ENCODE peak calls at places on chromosome 19, in six cellular contexts. One of them, this sample, is unnamed.

GRCh38 chr19:48928164-48929005 is 5.1 kb upstream of the DHDH start:
- DNase-seq in K562: no peak
- DNase-seq in H1: no peak
- DNase-seq in WTC11: no peak
- DNase-seq in HepG2: no peak
- DNase-seq in A549: no peak
- DNase-seq in this sample: no peak

GRCh38 chr19:27794444-27795042 is 1418.4 kb downstream of the UQCRFS1 start:
- DNase-seq in WTC11: peak
- DNase-seq in A549: no peak
- DNase-seq in HepG2: peak
- DNase-seq in K562: peak
- DNase-seq in H1: peak
- DNase-seq in this sample: no peak

GRCh38 chr19:12521996-12522395 is 29.3 kb downstream of the ZNF564 start:
- DNase-seq in A549: peak
- DNase-seq in HepG2: peak
- DNase-seq in WTC11: peak
- DNase-seq in K562: peak
- DNase-seq in H1: peak
- DNase-seq in this sample: no peak

GRCh38 chr19:12628040-12629022 is 17.6 kb downstream of the ZNF791 start:
- DNase-seq in HepG2: no peak
- DNase-seq in A549: peak
- DNase-seq in H1: no peak
- DNase-seq in WTC11: no peak
- DNase-seq in K562: no peak
- DNase-seq in this sample: no peak

GRCh38 chr19:53772943-53773342 is 51.2 kb downstream of the NLRP12 start:
- DNase-seq in WTC11: peak
- DNase-seq in K562: peak
- DNase-seq in A549: peak
- DNase-seq in H1: peak
- DNase-seq in HepG2: peak
- DNase-seq in this sample: peak

GRCh38 chr19:54548806-54549205 is 24.8 kb upstream of the LILRA2 start:
- DNase-seq in HepG2: no peak
- DNase-seq in WTC11: no peak
- DNase-seq in H1: no peak
- DNase-seq in K562: no peak
- DNase-seq in A549: no peak
- DNase-seq in this sample: no peak

GRCh38 chr19:50000038-50000890 is 24.9 kb downstream of the VRK3 start:
- DNase-seq in HepG2: no peak
- DNase-seq in A549: no peak
- DNase-seq in H1: no peak
- DNase-seq in K562: no peak
- DNase-seq in WTC11: no peak
- DNase-seq in this sample: no peak

GRCh38 chr19:34678421-34678820 is 943 bp downstream of the ZNF302 start:
- DNase-seq in H1: no peak
- DNase-seq in WTC11: no peak
- DNase-seq in K562: no peak
- DNase-seq in A549: no peak
- DNase-seq in HepG2: no peak
- DNase-seq in this sample: no peak

GRCh38 chr19:11659612-11660011 is 62.3 kb downstream of the ZNF627 start:
- DNase-seq in K562: peak
- DNase-seq in HepG2: peak
- DNase-seq in A549: no peak
- DNase-seq in H1: no peak
- DNase-seq in WTC11: no peak
- DNase-seq in this sample: no peak

GRCh38 chr19:37304190-37304883 is 66.6 kb upstream of the ZNF527 start:
- DNase-seq in WTC11: peak
- DNase-seq in K562: peak
- DNase-seq in HepG2: no peak
- DNase-seq in H1: no peak
- DNase-seq in A549: no peak
- DNase-seq in this sample: no peak

GRCh38 chr19:19234220-19234816 is 22.6 kb downstream of the NCAN start:
- DNase-seq in A549: no peak
- DNase-seq in WTC11: no peak
- DNase-seq in K562: no peak
- DNase-seq in HepG2: no peak
- DNase-seq in H1: no peak
- DNase-seq in this sample: no peak

GRCh38 chr19:19230505-19230904 is 18.7 kb downstream of the NCAN start:
- DNase-seq in HepG2: no peak
- DNase-seq in A549: no peak
- DNase-seq in WTC11: no peak
- DNase-seq in H1: no peak
- DNase-seq in K562: no peak
- DNase-seq in this sample: no peak

GRCh38 chr19:19229701-19230100 is 17.9 kb downstream of the NCAN start:
- DNase-seq in H1: no peak
- DNase-seq in HepG2: no peak
- DNase-seq in A549: no peak
- DNase-seq in K562: no peak
- DNase-seq in WTC11: no peak
- DNase-seq in this sample: no peak

GRCh38 chr19:19230999-19231398 is 19.2 kb downstream of the NCAN start:
- DNase-seq in A549: no peak
- DNase-seq in HepG2: no peak
- DNase-seq in K562: no peak
- DNase-seq in WTC11: no peak
- DNase-seq in H1: no peak
- DNase-seq in this sample: no peak

DNA sequence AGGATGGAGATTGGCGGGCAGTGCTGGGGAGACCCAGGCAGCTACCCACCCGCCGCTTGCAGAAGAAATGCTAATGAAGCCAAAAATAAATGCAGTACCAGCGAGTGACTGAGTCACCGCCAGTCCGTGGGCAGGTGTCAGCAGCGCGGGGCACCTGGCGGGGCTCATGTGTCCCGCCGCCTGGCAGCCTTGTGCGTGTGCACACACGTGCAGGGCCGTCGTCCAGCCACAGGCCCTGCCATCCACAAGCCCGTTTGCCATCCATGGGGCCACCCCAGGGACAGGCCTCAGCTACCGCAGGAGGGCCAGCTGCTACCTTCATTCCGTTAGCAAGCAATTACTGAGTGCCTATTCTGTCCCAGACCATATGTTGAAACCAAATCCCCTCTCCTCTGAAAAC is 20.5 kb downstream of the NCAN start:
- DNase-seq in A549: no peak
- DNase-seq in HepG2: no peak
- DNase-seq in K562: no peak
- DNase-seq in H1: no peak
- DNase-seq in WTC11: no peak
- DNase-seq in this sample: no peak
- TF ChIP-seq MAX in A549: no peak
- TF ChIP-seq MAX in HepG2: no peak
- TF ChIP-seq MAX in K562: no peak
- TF ChIP-seq MAX in H1: no peak
- TF ChIP-seq MAX in WTC11: no peak
- TF ChIP-seq MAX in this sample: no peak

GRCh38 chr19:397941-398706 is 10.8 kb downstream of the C2CD4C start:
- DNase-seq in A549: no peak
- DNase-seq in H1: no peak
- DNase-seq in WTC11: no peak
- DNase-seq in K562: no peak
- DNase-seq in HepG2: no peak
- DNase-seq in this sample: no peak
- TF ChIP-seq JUN in A549: no peak
- TF ChIP-seq JUN in H1: no peak
- TF ChIP-seq JUN in WTC11: no peak
- TF ChIP-seq JUN in K562: no peak
- TF ChIP-seq JUN in HepG2: no peak
- TF ChIP-seq JUN in this sample: no peak

GRCh38 chr19:56823956-56824355 is 16.6 kb downstream of the PEG3 start:
- DNase-seq in H1: no peak
- DNase-seq in K562: no peak
- DNase-seq in WTC11: no peak
- DNase-seq in A549: no peak
- DNase-seq in HepG2: no peak
- DNase-seq in this sample: no peak

GRCh38 chr19:56822755-56823154 is 17.8 kb downstream of the PEG3 start:
- DNase-seq in K562: no peak
- DNase-seq in A549: no peak
- DNase-seq in WTC11: no peak
- DNase-seq in HepG2: no peak
- DNase-seq in H1: no peak
- DNase-seq in this sample: no peak

GRCh38 chr19:56823417-56823816 is 17.1 kb downstream of the PEG3 start:
- DNase-seq in H1: no peak
- DNase-seq in HepG2: no peak
- DNase-seq in WTC11: no peak
- DNase-seq in A549: no peak
- DNase-seq in K562: no peak
- DNase-seq in this sample: no peak

GRCh38 chr19:56821209-56821608 is 19.3 kb downstream of the PEG3 start:
- DNase-seq in H1: no peak
- DNase-seq in K562: no peak
- DNase-seq in HepG2: no peak
- DNase-seq in WTC11: no peak
- DNase-seq in A549: no peak
- DNase-seq in this sample: no peak

GRCh38 chr19:56821675-56822074 is 18.9 kb downstream of the PEG3 start:
- DNase-seq in H1: no peak
- DNase-seq in WTC11: no peak
- DNase-seq in K562: no peak
- DNase-seq in A549: no peak
- DNase-seq in HepG2: no peak
- DNase-seq in this sample: no peak
- TF ChIP-seq MAX in H1: no peak
- TF ChIP-seq MAX in WTC11: no peak
- TF ChIP-seq MAX in K562: no peak
- TF ChIP-seq MAX in A549: no peak
- TF ChIP-seq MAX in HepG2: no peak
- TF ChIP-seq MAX in this sample: no peak

GRCh38 chr19:44822177-44822576 is 13.3 kb downstream of the BCAM start:
- DNase-seq in WTC11: no peak
- DNase-seq in K562: no peak
- DNase-seq in H1: no peak
- DNase-seq in A549: no peak
- DNase-seq in HepG2: no peak
- DNase-seq in this sample: no peak
- TF ChIP-seq JUN in WTC11: no peak
- TF ChIP-seq JUN in K562: no peak
- TF ChIP-seq JUN in H1: no peak
- TF ChIP-seq JUN in A549: no peak
- TF ChIP-seq JUN in HepG2: no peak
- TF ChIP-seq JUN in this sample: no peak

GRCh38 chr19:2547721-2548120 is 71.8 kb downstream of the GADD45B start:
- DNase-seq in A549: no peak
- DNase-seq in HepG2: no peak
- DNase-seq in H1: no peak
- DNase-seq in WTC11: no peak
- DNase-seq in K562: no peak
- DNase-seq in this sample: no peak

GRCh38 chr19:2544576-2545415 is 68.9 kb downstream of the GADD45B start:
- DNase-seq in K562: no peak
- DNase-seq in WTC11: peak
- DNase-seq in HepG2: no peak
- DNase-seq in H1: no peak
- DNase-seq in A549: no peak
- DNase-seq in this sample: no peak

GRCh38 chr19:2547033-2547680 is 71.2 kb downstream of the GADD45B start:
- DNase-seq in WTC11: no peak
- DNase-seq in A549: no peak
- DNase-seq in HepG2: peak
- DNase-seq in H1: no peak
- DNase-seq in K562: no peak
- DNase-seq in this sample: no peak

GRCh38 chr19:2548966-2549365 is 73.0 kb downstream of the GADD45B start:
- DNase-seq in A549: no peak
- DNase-seq in WTC11: no peak
- DNase-seq in H1: no peak
- DNase-seq in HepG2: no peak
- DNase-seq in K562: no peak
- DNase-seq in this sample: no peak

GRCh38 chr19:2546128-2547032 is 70.5 kb downstream of the GADD45B start:
- DNase-seq in A549: no peak
- DNase-seq in H1: peak
- DNase-seq in WTC11: peak
- DNase-seq in K562: peak
- DNase-seq in HepG2: peak
- DNase-seq in this sample: peak
- TF ChIP-seq MAX in A549: no peak
- TF ChIP-seq MAX in H1: no peak
- TF ChIP-seq MAX in WTC11: no peak
- TF ChIP-seq MAX in K562: peak
- TF ChIP-seq MAX in HepG2: peak
- TF ChIP-seq MAX in this sample: no peak

GRCh38 chr19:47540748-47541147 is 25.9 kb upstream of the NAPA start:
- DNase-seq in A549: peak
- DNase-seq in H1: no peak
- DNase-seq in WTC11: peak
- DNase-seq in HepG2: peak
- DNase-seq in K562: no peak
- DNase-seq in this sample: no peak

GRCh38 chr19:47544075-47544474 is 28.9 kb downstream of the ZNF541 start:
- DNase-seq in H1: no peak
- DNase-seq in WTC11: no peak
- DNase-seq in K562: no peak
- DNase-seq in HepG2: no peak
- DNase-seq in A549: no peak
- DNase-seq in this sample: no peak

GRCh38 chr19:47542030-47542475 is 27.2 kb upstream of the NAPA start:
- DNase-seq in WTC11: no peak
- DNase-seq in A549: no peak
- DNase-seq in K562: no peak
- DNase-seq in H1: no peak
- DNase-seq in HepG2: no peak
- DNase-seq in this sample: no peak

GRCh38 chr19:47539747-47540311 is 25.0 kb upstream of the NAPA start:
- DNase-seq in WTC11: no peak
- DNase-seq in HepG2: no peak
- DNase-seq in K562: no peak
- DNase-seq in A549: no peak
- DNase-seq in H1: no peak
- DNase-seq in this sample: no peak

GRCh38 chr19:47541507-47541906 is 26.6 kb upstream of the NAPA start:
- DNase-seq in HepG2: no peak
- DNase-seq in WTC11: no peak
- DNase-seq in H1: no peak
- DNase-seq in K562: no peak
- DNase-seq in A549: no peak
- DNase-seq in this sample: no peak
- TF ChIP-seq JUN in HepG2: no peak
- TF ChIP-seq JUN in WTC11: no peak
- TF ChIP-seq JUN in H1: no peak
- TF ChIP-seq JUN in K562: no peak
- TF ChIP-seq JUN in A549: no peak
- TF ChIP-seq JUN in this sample: no peak

GRCh38 chr19:40190891-40191835 is at the start of gene MAP3K10:
- DNase-seq in HepG2: peak
- DNase-seq in H1: peak
- DNase-seq in A549: peak
- DNase-seq in K562: peak
- DNase-seq in WTC11: peak
- DNase-seq in this sample: peak
- TF ChIP-seq MAX in HepG2: no peak
- TF ChIP-seq MAX in H1: no peak
- TF ChIP-seq MAX in A549: peak
- TF ChIP-seq MAX in K562: no peak
- TF ChIP-seq MAX in WTC11: peak
- TF ChIP-seq MAX in this sample: no peak

This sample was measured in endothelial cell of umbilical vein.